ENCODE peak calls at places on chromosomes 12 and 14, in seven cellular contexts. C is HS-27A, F is skeletal muscle cell, Z is GM10248, S is fibroblast of villous mesenchyme, L is foreskin fibroblast, T is adrenal gland. K is an unnamed sample.

GRCh38 chr14:67411820-67412421 is at the start of gene PLEK2:
- DNase-seq in C (no peak), F (no peak), Z (no peak), S (peak; percentile 50), L (no peak), T (peak; percentile 60), K (peak; percentile 54)

GRCh38 chr12:34394211-34395055 is 372.1 kb downstream of the ALG10 start:
- DNase-seq in C (no peak), F (no peak), Z (peak; percentile 5), S (no peak), L (no peak), T (peak; percentile 7), K (no peak)

GRCh38 chr12:120678572-120678971 is 8.4 kb upstream of the MLEC start:
- DNase-seq in C (no peak), F (no peak), Z (no peak), S (no peak), L (no peak), T (no peak), K (no peak)

GRCh38 chr12:113422030-113422900 is at the start of gene SDSL:
- DNase-seq in C (peak; percentile 70), F (peak; percentile 64), Z (peak; percentile 73), S (peak; percentile 75), L (peak; percentile 78), T (peak; percentile 80), K (peak; percentile 96)

GRCh38 chr14:73763396-73763795 is 49.2 kb upstream of the PNMA1 start:
- DNase-seq in C (no peak), F (no peak), Z (no peak), S (no peak), L (no peak), T (no peak), K (no peak)

GRCh38 chr12:10365716-10366433 is 24.0 kb downstream of the KLRK1 start:
- DNase-seq in C (no peak), F (no peak), Z (no peak), S (peak; percentile 22), L (no peak), T (no peak), K (no peak)

GRCh38 chr12:55188974-55189556 is 31.8 kb upstream of the OR10A7 start:
- DNase-seq in C (peak; percentile 51), F (peak; percentile 28), Z (peak; percentile 38), S (peak; percentile 77), L (peak; percentile 38), T (peak; percentile 45), K (peak; percentile 51)

GRCh38 chr12:52178984-52179383 is 12.8 kb downstream of the KRT80 start:
- DNase-seq in C (no peak), F (no peak), Z (no peak), S (no peak), L (no peak), T (no peak), K (no peak)

GRCh38 chr14:79665556-79665955 is 545.7 kb downstream of the DIO2 start:
- DNase-seq in C (no peak), F (no peak), Z (no peak), S (no peak), L (no peak), T (no peak), K (no peak)

GRCh38 chr12:115813256-115813655 is 464.2 kb downstream of the MED13L start:
- DNase-seq in C (no peak), F (no peak), Z (no peak), S (no peak), L (no peak), T (no peak), K (no peak)

GRCh38 chr14:56555921-56556570 is 23.6 kb upstream of the TMEM260 start:
- DNase-seq in C (no peak), F (no peak), Z (peak; percentile 12), S (peak; percentile 59), L (peak; percentile 10), T (no peak), K (no peak)

GRCh38 chr14:58882577-58883018 is 244.8 kb downstream of the DACT1 start:
- DNase-seq in C (no peak), F (peak; percentile 95), Z (no peak), S (peak; percentile 84), L (peak; percentile 16), T (no peak), K (no peak)

GRCh38 chr12:40820794-40821484 is 128.7 kb downstream of the CNTN1 start:
- DNase-seq in C (no peak), F (no peak), Z (no peak), S (no peak), L (no peak), T (no peak), K (no peak)

GRCh38 chr14:94173471-94173884 is 644 bp upstream of the PPP4R4 start:
- DNase-seq in C (no peak), F (no peak), Z (peak; percentile 10), S (no peak), L (no peak), T (peak; percentile 24), K (no peak)